ENCODE peak calls at places on chromosomes 3 and 15, in four cellular contexts. F is breast epithelium, B is mammary epithelial cell, I is fibroblast of lung. A is an unnamed sample.

GRCh38 chr15:95300958-95301357 is 1029.5 kb upstream of the NR2F2 start:
- DNase-seq in B (no peak), I (no peak), F (no peak), A (no peak)

GRCh38 chr3:55690746-55691540 is 203.8 kb upstream of the WNT5A start:
- DNase-seq in I (no peak), B (no peak), F (no peak), A (no peak)

GRCh38 chr15:76669521-76669920 is 235.6 kb downstream of the SCAPER start:
- DNase-seq in I (no peak), F (no peak), B (no peak), A (no peak)

GRCh38 chr15:92908369-92909057 is 8.4 kb downstream of the CHD2 start:
- DNase-seq in B (no peak), I (no peak), F (no peak), A (no peak)

GRCh38 chr3:119559441-119559963 is at the start of gene CD80:
- DNase-seq in F (no peak), B (peak), I (peak), A (peak)

GRCh38 chr3:152970851-152971250 is 135.9 kb downstream of the P2RY1 start:
- DNase-seq in F (no peak), B (peak), I (no peak), A (no peak)

GRCh38 chr15:77568960-77569646 is 63.6 kb downstream of the LINGO1 start:
- DNase-seq in I (peak), F (peak), B (peak), A (no peak)

GRCh38 chr3:152518346-152518745 is 249.6 kb downstream of the MBNL1 start:
- DNase-seq in I (no peak), B (no peak), F (no peak), A (no peak)

GRCh38 chr3:61315874-61316273 is 64.6 kb upstream of the FHIT start:
- DNase-seq in F (no peak), B (peak), I (no peak), A (no peak)

GRCh38 chr15:70833897-70834765 is 19.8 kb downstream of the LARP6 start:
- DNase-seq in F (no peak), B (peak), I (peak), A (no peak)
- H3K4me3 ChIP-seq in F (no peak), B (no peak), I (no peak), A (no peak)

DNA sequence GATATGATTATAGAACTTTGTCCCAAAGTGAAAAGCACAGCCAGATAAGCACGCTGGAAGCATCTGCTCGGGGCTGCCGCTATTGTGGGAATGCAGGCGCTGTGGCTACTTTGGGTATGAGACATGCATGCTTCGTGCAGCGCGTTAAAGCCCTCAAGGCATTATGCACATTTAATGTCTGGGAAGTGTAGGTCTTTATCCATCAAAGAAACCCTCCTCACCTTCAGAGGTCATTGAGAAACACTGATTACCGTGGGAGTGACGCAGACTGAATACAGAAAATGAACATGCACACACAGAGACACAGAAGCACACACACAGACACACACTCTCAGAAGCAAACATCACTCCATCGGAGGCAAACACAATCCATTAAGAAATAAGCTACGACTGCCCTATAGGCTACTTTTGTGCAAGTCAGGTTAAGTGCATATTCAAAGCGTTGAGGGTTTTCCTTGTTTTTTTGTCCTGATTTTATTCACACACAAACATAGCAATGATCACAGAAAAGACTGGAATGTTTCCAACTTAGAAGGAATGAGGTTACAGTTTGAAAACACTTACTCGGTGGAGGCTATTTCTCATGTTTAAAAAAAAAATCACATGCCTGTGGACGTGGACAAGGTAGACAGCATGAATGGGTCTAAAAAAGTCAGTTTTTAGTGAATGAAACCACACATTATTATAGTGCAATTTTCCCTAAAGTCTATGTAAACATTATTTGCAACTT is 68.5 kb downstream of the PLCH1 start:
- DNase-seq in F (no peak), B (peak), I (peak), A (no peak)
- H3K4me3 ChIP-seq in F (no peak), B (peak), I (peak), A (no peak)

DNA sequence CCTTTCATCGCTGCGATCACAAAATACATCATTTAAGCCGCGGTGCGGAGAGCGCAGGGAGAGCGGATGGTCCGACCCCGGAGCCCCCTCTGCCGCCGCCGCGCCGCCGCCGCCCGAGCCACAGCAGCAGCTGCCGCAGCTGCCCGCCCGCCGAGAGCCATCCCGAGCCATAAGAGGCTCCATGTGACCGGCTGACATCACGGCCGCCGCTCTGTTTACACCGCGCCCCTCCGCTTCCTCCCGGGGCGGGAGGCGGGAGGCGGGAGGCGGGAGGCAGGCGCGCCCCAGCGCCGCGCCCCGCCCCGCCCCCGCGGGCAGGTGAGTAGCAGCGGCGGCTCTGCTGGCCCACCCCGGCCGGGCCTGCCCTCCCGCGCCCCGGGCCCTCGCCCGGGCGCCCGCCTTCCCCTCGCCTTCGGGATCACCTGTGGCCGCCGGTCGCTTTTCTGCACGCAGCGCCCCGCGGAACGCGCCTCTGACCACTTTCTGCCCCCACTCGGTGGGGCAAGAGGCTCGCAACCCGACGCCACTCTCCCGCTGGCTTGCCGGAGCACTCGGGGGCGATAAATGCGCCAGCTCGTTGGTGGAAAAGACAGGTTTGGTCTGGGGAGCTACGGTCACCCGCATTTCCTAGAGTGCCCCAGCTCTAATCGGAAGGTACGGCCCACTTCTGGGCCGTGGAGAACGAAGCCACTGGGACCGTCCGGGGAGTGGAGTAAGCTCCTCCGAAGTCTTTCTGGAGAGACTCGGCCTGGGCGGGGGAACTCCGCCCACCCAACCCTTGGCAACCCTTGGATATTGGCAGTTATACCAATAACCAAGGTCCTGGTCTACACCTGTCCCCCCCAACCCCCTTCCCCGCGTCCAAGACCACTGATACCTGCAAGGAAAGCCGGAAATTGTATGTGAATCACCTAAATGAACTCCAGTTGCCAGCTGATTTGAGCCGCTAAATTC is 113.7 kb upstream of the ICE2 start:
- DNase-seq in B (peak), I (peak), F (peak), A (peak)
- H3K4me3 ChIP-seq in B (peak), I (peak), F (peak), A (peak)

DNA sequence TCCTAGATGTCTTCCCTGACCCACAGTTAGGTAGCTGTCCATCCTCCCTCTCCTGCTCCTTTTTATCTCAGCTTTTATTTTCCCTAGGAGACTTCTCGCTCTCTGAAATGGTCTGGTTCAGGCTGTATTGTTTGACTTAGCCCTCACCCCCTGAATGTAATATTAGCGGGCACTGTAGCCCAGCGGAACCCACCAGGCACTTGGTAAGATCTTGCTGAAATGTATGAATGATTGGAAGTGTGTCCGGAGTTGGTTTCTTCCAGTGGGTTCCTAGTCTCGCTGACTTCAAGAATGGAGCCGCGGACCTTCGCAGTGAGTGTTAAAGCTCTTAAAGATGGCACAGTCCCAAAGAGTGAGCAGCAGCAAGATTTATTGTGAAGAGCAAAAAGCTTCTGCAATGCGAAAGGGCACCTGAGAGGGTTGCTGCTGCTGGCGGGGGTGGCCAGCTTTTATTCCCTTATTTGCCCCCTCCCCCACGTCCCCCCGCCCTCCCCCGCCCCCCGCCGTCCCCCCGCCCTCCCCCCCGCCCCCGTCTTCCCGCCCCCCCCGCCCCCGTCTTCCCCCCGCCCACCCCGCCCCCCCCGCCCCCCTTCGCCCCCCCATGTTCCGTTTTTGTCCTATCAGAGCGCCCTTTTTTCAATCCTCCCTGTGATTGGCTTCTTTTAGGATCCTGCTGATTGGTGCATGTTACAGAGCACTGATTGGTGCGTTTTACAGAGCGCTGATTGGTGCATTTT is 694 bp upstream of the EEFSEC start:
- DNase-seq in F (no peak), B (no peak), I (peak), A (no peak)
- H3K4me3 ChIP-seq in F (peak), B (peak), I (peak), A (no peak)

DNA sequence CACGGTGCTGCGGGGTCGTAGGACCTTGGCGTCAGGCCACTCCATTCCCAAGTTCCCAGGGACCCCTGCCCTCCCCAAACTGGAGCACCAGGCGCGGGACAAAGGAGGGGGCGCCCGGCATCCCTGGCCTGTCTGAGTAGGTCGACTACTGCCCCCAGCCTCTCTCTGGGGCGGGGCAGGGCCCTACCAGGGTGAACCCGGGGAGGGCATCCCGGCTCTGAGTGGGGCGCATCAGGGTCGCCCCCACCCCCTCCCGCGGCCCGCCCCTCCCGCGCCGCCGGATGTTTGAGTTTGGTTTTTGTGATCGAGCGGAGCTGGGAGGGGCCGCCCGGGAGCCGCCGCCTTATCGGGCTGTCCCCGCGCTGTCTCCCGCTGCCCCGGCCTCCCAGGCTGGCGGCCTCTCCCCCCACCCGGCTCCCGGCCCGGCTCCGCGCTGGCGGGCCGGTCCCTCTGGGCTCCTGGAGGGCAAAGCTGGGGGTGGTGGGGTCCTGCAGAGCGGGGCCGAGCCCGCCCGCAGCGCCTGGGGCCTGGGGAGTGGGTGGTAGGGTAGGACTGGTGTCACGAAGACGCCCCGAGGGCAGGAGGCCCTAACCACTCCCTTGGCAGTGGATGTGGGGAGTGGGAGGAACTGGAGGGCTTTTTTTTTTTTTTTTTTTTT is 47.2 kb upstream of the SMAD6 start:
- DNase-seq in B (no peak), F (no peak), I (no peak), A (no peak)
- H3K4me3 ChIP-seq in B (no peak), F (peak), I (peak), A (no peak)

DNA sequence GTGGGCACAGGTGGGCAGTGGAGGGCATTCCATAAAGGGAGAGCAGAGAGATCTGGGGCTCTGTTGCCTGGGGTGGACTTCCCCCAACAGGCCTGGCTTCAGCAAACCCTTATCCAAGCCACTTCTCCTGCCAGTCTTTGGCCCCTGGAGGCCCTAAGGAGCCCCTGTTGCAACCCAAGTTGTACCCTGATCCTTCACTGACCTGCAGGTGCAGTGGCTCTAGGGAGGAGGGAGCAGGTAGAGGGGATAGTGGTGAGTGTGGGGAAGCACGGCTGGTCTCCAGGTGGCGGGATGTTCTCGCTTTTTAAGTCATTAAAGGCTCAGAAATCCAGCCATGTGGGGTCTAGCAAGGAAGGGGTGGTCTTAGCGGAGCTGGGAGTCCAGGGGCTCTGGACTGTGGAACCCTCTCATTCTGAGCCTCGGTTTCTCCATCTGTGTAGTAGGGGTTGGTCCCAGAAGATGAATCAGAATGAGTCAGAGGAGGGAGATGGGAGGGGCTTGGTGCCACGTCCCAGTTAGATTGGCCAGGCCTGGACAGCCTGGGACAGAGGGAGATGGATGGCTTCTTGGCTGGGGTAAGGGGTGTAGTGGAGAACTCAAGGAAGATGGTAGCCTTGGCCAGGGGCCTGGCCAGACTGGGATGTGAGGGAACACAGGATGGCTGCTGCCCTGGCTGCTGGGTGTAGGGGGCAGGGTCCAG is 2.6 kb downstream of the ZBTB47 start:
- DNase-seq in F (no peak), B (peak), I (peak), A (no peak)
- H3K4me3 ChIP-seq in F (peak), B (no peak), I (peak), A (no peak)

DNA sequence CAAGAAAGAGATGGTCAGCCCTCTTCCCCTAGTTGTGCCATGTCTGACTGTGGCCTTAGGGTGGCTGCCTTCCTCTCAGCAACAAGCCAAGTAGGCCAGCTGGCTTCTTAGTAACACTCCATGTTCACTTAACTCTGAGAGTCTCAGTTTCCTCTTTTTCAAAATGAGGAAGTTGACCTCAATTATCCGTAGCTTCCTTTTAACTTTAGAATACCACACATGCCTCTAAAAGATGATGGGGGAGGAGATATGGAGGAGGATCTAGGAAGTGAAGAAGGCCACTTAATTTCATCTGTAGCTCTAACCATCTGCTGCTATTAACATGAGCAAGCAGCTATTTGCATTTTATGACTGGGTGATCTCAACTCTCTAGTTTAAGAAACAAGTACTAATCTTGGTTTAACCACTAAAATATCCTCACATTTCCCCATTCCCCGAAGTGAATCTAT is 32.9 kb downstream of the CD200R1L start:
- DNase-seq in I (no peak), B (no peak), F (no peak), A (no peak)
- H3K4me3 ChIP-seq in I (no peak), B (no peak), F (no peak), A (no peak)

GRCh38 chr3:150256336-150256735 is 151.8 kb upstream of the TSC22D2 start:
- DNase-seq in I (no peak), B (no peak), F (no peak), A (no peak)
- H3K4me3 ChIP-seq in I (no peak), B (no peak), F (no peak), A (no peak)

A was measured in mucosa of descending colon.